ENCODE peak calls at places on chromosomes 4 and X, in five cellular contexts. U, O, B, F and A are unnamed samples.
A peak's percentile ranks its signal among the peaks of the same experiment; 100 is the strongest.

GRCh38 chrX:86946569-86946968 is 571.0 kb upstream of the KLHL4 start:
- DNase-seq in F (peak; percentile 37), U (peak; percentile 31), B (no peak), O (peak; percentile 24), A (peak; percentile 62)

GRCh38 chrX:85243155-85243554 is 424 bp downstream of the SATL1 start:
- DNase-seq in U (no peak), B (no peak), F (peak; percentile 3), O (no peak), A (peak; percentile 30)

GRCh38 chrX:78665286-78665685 is 6.2 kb upstream of the RTL3 start:
- DNase-seq in B (no peak), F (no peak), U (no peak), O (no peak), A (no peak)

GRCh38 chrX:66399273-66399672 is 235.2 kb downstream of the HEPH start:
- DNase-seq in U (no peak), F (no peak), B (no peak), O (no peak), A (no peak)

GRCh38 chr4:47053485-47053884 is 22.1 kb downstream of the GABRB1 start:
- DNase-seq in F (no peak), O (no peak), B (no peak), U (no peak), A (no peak)

GRCh38 chrX:69524765-69525164 is 20.6 kb downstream of the NALF2 start:
- DNase-seq in B (no peak), U (no peak), F (no peak), O (no peak), A (no peak)

GRCh38 chr4:147831452-147832192 is 99.7 kb downstream of the ARHGAP10 start:
- DNase-seq in B (no peak), O (peak; percentile 93), U (no peak), F (peak; percentile 95), A (peak; percentile 67)

GRCh38 chrX:65920620-65921019 is 119.3 kb downstream of the VSIG4 start:
- DNase-seq in U (no peak), B (no peak), F (no peak), O (no peak), A (peak; percentile 56)

GRCh38 chr4:184649026-184649970 is at the start of the genes CASP3 and PRIMPOL:
- DNase-seq in F (peak; percentile 95), B (peak; percentile 97), O (peak; percentile 92), U (peak; percentile 95), A (peak; percentile 97)
- H2AK5ac ChIP-seq in F (peak within 1 kb of the TSS; percentile 3), B (no peak within 1 kb of the TSS), O (peak within 1 kb of the TSS; percentile 92), U (peak within 1 kb of the TSS; percentile 60), A (no peak within 1 kb of the TSS)

GRCh38 chrX:41001327-41001726 is 83.9 kb upstream of the USP9X start:
- DNase-seq in F (no peak), O (no peak), U (no peak), B (no peak), A (no peak)
- H3K9ac ChIP-seq in F (no peak overlapping the region), O (no peak overlapping the region), U (no peak overlapping the region), B (no peak overlapping the region), A (no peak overlapping the region)

GRCh38 chr4:8050180-8050554 is 108.4 kb downstream of the ABLIM2 start:
- DNase-seq in B (no peak), O (no peak), U (no peak), F (no peak), A (no peak)
- H3K18ac ChIP-seq in B (peak overlapping the region; percentile 90), O (no peak overlapping the region), U (peak overlapping the region; percentile 60), F (no peak overlapping the region), A (no peak overlapping the region)

DNA sequence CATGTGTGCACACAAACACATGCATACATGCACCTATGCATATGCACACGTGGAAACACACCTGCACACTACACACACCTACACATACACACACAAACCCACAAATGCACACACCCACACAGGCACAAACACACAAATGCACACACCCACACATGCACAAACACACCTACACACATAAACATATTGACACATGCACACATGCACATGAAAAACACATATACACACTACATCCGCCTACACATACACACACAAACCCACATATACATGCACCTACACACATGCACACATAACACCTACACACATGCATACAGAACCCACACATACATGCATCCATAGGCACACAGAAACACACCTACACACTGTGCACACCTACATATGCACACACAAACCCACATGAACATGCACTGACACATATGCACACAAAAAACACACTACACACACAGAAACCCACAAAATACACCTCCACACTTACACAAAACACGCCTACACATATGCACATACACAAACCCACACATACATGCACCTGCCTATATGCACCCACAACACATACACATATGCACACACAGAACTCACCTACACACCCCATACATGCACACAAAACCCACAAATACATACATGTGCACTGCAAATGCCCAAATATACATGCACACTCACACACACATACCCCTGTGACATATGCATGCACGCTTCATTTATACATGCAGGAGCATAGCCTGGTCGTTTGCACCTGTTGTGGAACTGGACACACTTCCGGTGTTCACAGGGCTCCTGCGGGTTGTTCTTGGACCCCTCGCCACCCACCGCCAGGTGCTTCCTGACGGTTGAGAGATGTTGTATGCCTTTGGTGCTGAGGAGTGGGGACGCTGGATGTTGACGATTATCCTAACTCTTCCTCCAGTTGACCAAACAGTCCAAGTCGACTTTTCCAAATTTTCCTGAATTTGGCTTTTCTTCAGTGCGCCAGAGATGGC is 22.1 kb downstream of the CD99 start:
- DNase-seq in O (no peak), U (no peak), F (no peak), B (no peak), A (no peak)
- H2AK5ac ChIP-seq in O (no peak overlapping the region), U (no peak overlapping the region), F (no peak overlapping the region), B (no peak overlapping the region), A (no peak overlapping the region)

DNA sequence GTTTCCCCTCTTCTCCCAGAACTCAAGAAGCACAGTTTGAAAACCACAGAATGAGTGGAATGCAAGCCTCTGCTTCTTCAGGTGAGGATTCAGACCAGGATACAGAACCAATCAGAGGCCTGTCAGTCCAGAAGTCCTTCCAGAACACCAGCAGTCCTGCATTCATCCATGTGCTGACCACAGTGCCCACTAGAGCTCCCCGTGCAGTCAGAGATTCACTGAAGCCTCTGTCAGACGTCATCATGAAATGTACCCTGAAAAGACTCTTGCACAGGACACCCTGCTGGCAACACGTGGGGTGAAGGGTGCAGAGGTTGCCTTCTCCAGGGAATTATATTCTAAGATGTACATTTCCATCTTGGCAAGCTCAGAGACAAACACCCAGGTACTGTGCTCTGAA is 75.9 kb upstream of the LSM6 start:
- DNase-seq in O (no peak), U (no peak), B (no peak), F (no peak), A (no peak)
- H3K9ac ChIP-seq in O (no peak overlapping the region), U (no peak overlapping the region), B (no peak overlapping the region), F (no peak overlapping the region), A (no peak overlapping the region)

DNA sequence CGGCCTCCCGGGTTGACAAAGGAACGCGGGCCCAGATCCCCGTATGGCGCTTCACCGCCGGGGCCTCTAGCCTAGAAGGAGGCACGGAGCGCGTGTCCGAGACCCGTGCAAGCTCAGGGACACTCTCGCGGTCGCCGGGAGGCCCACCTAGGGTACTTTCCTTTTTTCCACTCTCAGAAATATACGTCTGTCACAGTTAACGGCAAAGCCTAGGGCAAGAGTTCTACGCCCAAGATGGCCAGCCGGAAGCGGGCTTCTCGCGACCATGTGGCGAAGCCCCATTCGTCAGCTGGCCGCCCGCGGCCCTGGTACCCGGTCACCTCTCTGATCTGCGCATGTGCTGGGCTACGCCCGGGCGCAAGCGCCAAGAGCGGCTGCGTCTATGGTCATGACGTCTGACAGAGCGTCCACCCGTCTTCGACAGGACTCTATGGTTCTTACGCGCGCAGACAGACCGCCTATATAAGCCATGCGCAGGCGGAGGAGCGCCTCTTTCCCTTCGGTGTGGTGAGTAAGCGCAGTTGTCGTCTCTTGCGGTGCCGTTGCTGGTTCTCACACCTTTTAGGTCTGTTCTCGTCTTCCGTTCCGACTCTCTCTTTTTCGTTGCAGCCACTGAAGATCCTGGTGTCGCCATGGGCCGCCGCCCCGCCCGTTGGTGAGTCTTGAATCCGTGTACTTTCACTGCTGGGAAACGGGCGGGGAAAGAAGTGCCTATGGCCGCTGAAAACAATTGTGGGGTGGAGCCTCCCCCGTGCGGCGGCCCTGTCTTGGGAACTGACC is at the start of gene RPL10:
- DNase-seq in B (peak; percentile 95), O (peak; percentile 97), F (peak; percentile 97), U (peak; percentile 88), A (peak; percentile 98)
- H3K18ac ChIP-seq in B (peak within 1 kb of the TSS; percentile 96), O (peak within 1 kb of the TSS; percentile 63), F (peak within 1 kb of the TSS; percentile 94), U (peak within 1 kb of the TSS; percentile 96), A (peak within 1 kb of the TSS; percentile 90)

GRCh38 chr4:38086515-38087226 is 126.5 kb downstream of the PTTG2 start:
- DNase-seq in F (no peak), B (no peak), O (no peak), U (no peak), A (no peak)

GRCh38 chr4:38082424-38083374 is 122.5 kb downstream of the PTTG2 start:
- DNase-seq in B (no peak), F (peak; percentile 90), O (peak; percentile 97), U (no peak), A (no peak)

GRCh38 chr4:38085394-38086150 is 125.4 kb downstream of the PTTG2 start:
- DNase-seq in U (no peak), F (no peak), O (no peak), B (no peak), A (no peak)

GRCh38 chr4:38088321-38088720 is 128.1 kb downstream of the PTTG2 start:
- DNase-seq in B (no peak), F (no peak), U (no peak), O (no peak), A (no peak)

GRCh38 chr4:38084984-38085383 is 124.8 kb downstream of the PTTG2 start:
- DNase-seq in O (no peak), U (no peak), B (no peak), F (no peak), A (no peak)
- H2AK5ac ChIP-seq in O (peak overlapping the region; percentile 10), U (no peak overlapping the region), B (no peak overlapping the region), F (no peak overlapping the region), A (no peak overlapping the region)

GRCh38 chr4:82432596-82432995 is 2.2 kb downstream of the ENOPH1 start:
- DNase-seq in B (no peak), F (no peak), U (no peak), O (no peak), A (no peak)
- H3K9ac ChIP-seq in B (no peak overlapping the region), F (no peak overlapping the region), U (no peak overlapping the region), O (no peak overlapping the region), A (peak overlapping the region; percentile 53)

DNA sequence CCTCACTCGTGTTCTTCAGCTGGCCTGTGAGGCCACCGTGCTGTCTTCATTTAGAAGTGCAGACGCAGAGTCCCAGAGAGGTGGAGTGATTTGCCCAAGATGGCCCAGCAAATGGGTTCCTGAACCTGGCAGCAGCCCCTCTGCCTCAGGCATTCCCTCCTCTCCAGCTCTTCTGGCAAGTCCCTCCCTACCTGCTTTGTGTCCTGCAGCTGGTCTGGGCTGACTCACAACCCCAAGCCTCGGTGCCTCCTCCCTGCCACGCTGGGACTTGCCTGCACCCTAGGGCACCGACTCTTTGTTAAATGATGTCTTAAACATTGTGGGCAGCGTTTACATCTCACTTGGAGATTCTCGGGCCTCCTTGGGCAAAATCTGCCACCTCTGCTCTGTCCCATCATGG is 26.1 kb upstream of the HMX1 start:
- DNase-seq in B (no peak), U (no peak), O (no peak), F (no peak), A (no peak)
- H3K18ac ChIP-seq in B (no peak overlapping the region), U (peak overlapping the region; percentile 11), O (no peak overlapping the region), F (no peak overlapping the region), A (no peak overlapping the region)